ENCODE peak calls at places on chromosomes 13 and 19, in seven cellular contexts. D is activated CD4-positive, CD25-positive, alpha-beta regulatory T cell treated with anti-CD3 and anti-CD28 coated beads, Interleukin-2, amount 50 U/mL, for 16 hours; K is NCI-H460; X is GM19239; W is left ventricle myocardium inferior; Y is DMS53; U is Caco-2. V is an unnamed sample.

GRCh38 chr13:32737111-32737571 is 150.9 kb downstream of the PDS5B start:
- DNase-seq in D (no peak), K (no peak), X (no peak), W (no peak), Y (no peak), U (no peak), V (peak; percentile 16)

GRCh38 chr19:52034051-52034728 is 6.0 kb upstream of the ZNF614 start:
- DNase-seq in D (no peak), K (no peak), X (no peak), W (no peak), Y (peak; percentile 35), U (no peak), V (no peak)

GRCh38 chr19:36898422-36898821 is 17.7 kb downstream of the ZNF829 start:
- DNase-seq in D (no peak), K (no peak), X (no peak), W (no peak), Y (no peak), U (no peak), V (no peak)

GRCh38 chr13:47298506-47298905 is 401.7 kb upstream of the HTR2A start:
- DNase-seq in D (no peak), K (no peak), X (no peak), W (no peak), Y (no peak), U (no peak), V (no peak)

GRCh38 chr19:52188822-52189744 is 769 bp upstream of the PPP2R1A start:
- DNase-seq in D (no peak), K (no peak), X (no peak), W (peak; percentile 83), Y (peak; percentile 75), U (peak; percentile 41), V (no peak)

GRCh38 chr13:114118086-114118762 is 14.2 kb downstream of the RASA3 start:
- DNase-seq in D (no peak), K (no peak), X (no peak), W (no peak), Y (no peak), U (no peak), V (no peak)

GRCh38 chr13:79098603-79099002 is 307.5 kb downstream of the RBM26 start:
- DNase-seq in D (no peak), K (no peak), X (no peak), W (no peak), Y (no peak), U (no peak), V (no peak)

GRCh38 chr19:51783373-51783772 is 11.6 kb upstream of the FPR3 start:
- DNase-seq in D (no peak), K (no peak), X (no peak), W (no peak), Y (peak; percentile 43), U (no peak), V (no peak)

GRCh38 chr13:48585456-48585840 is 52.6 kb upstream of the RCBTB2 start:
- DNase-seq in D (no peak), K (no peak), X (no peak), W (no peak), Y (no peak), U (no peak), V (no peak)

GRCh38 chr19:16153582-16154336 is 10.3 kb downstream of the HSH2D start:
- DNase-seq in D (no peak), K (no peak), X (no peak), W (no peak), Y (peak; percentile 11), U (no peak), V (no peak)

GRCh38 chr13:24251525-24251924 is 57.9 kb upstream of the C1QTNF9 start:
- DNase-seq in D (peak; percentile 79), K (no peak), X (no peak), W (no peak), Y (no peak), U (no peak), V (no peak)

GRCh38 chr19:1401138-1401888 is at the start of gene GAMT:
- DNase-seq in D (no peak), K (no peak), X (peak; percentile 76), W (peak; percentile 55), Y (peak; percentile 67), U (no peak), V (no peak)

GRCh38 chr13:51283361-51283760 is 56.1 kb upstream of the SERPINE3 start:
- DNase-seq in D (no peak), K (no peak), X (no peak), W (no peak), Y (no peak), U (no peak), V (no peak)

GRCh38 chr13:83620535-83621220 is 261.6 kb downstream of the SLITRK1 start:
- DNase-seq in D (no peak), K (no peak), X (no peak), W (no peak), Y (no peak), U (no peak), V (no peak)

GRCh38 chr19:19597809-19598306 is 20.6 kb downstream of the PBX4 start:
- DNase-seq in D (peak; percentile 40), K (no peak), X (no peak), W (no peak), Y (no peak), U (no peak), V (peak; percentile 90)

GRCh38 chr19:48551437-48552302 is at the start of gene SULT2B1:
- DNase-seq in D (no peak), K (no peak), X (no peak), W (no peak), Y (peak; percentile 98), U (no peak), V (no peak)

GRCh38 chr13:41311607-41312500 is 787 bp downstream of the NAA16 start:
- DNase-seq in D (peak; percentile 28), K (peak; percentile 15), X (no peak), W (peak; percentile 42), Y (peak; percentile 63), U (peak; percentile 43), V (no peak)

V was measured in GM12864.